ENCODE peak calls at places on chromosomes 4 and X, in five cellular contexts. A is PC-3, S is keratinocyte, C is mammary epithelial cell, U is MM.1S. H is an unnamed sample.

GRCh38 chr4:6201580-6202091 is 1.3 kb upstream of the JAKMIP1 start:
- DNase-seq in A (no peak), S (no peak), C (no peak), U (no peak), H (no peak)

GRCh38 chrX:117327306-117327705 is 789.3 kb downstream of the KLHL13 start:
- DNase-seq in A (no peak), S (no peak), C (no peak), U (no peak), H (no peak)

GRCh38 chrX:7147431-7147977 is at the start of gene STS:
- DNase-seq in A (no peak), S (no peak), C (peak; percentile 27), U (peak; percentile 39), H (peak; percentile 10)

GRCh38 chr4:8541981-8542715 is 38.0 kb upstream of the GPR78 start:
- DNase-seq in A (no peak), S (no peak), C (no peak), U (no peak), H (no peak)

GRCh38 chr4:5969777-5970176 is 48.5 kb downstream of the C4orf50 start:
- DNase-seq in A (no peak), S (no peak), C (no peak), U (no peak), H (no peak)

GRCh38 chr4:112978691-112979472 is 70.6 kb upstream of the ANK2 start:
- DNase-seq in A (peak; percentile 65), S (no peak), C (peak; percentile 95), U (no peak), H (peak; percentile 18)

GRCh38 chr4:18938343-18939109 is 917.0 kb upstream of the LCORL start:
- DNase-seq in A (no peak), S (no peak), C (no peak), U (no peak), H (peak; percentile 10)

GRCh38 chr4:154120277-154120676 is 331.4 kb upstream of the SFRP2 start:
- DNase-seq in A (no peak), S (no peak), C (no peak), U (peak; percentile 78), H (no peak)

GRCh38 chr4:122542411-122543236 is 78.2 kb downstream of the IL21 start:
- DNase-seq in A (peak; percentile 19), S (no peak), C (peak; percentile 14), U (peak; percentile 68), H (peak; percentile 67)

GRCh38 chr4:807792-808191 is 18.1 kb downstream of the CPLX1 start:
- DNase-seq in A (no peak), S (no peak), C (no peak), U (no peak), H (no peak)

GRCh38 chr4:145066063-145066501 is 31.9 kb downstream of the ANAPC10 start:
- DNase-seq in A (no peak), S (no peak), C (no peak), U (no peak), H (no peak)
- H3K27ac ChIP-seq in A (no peak overlapping the region), S (no peak overlapping the region), C (no peak overlapping the region), U (no peak overlapping the region), H (no peak overlapping the region)

GRCh38 chr4:101153653-101154052 is 193.7 kb downstream of the PPP3CA start:
- DNase-seq in A (no peak), S (no peak), C (no peak), U (no peak), H (no peak)

GRCh38 chr4:101156619-101157310 is 190.6 kb downstream of the PPP3CA start:
- DNase-seq in A (no peak), S (no peak), C (no peak), U (no peak), H (no peak)

GRCh38 chr4:101155859-101156430 is 191.4 kb downstream of the PPP3CA start:
- DNase-seq in A (no peak), S (no peak), C (no peak), U (no peak), H (no peak)

GRCh38 chr4:101157415-101158135 is 189.8 kb downstream of the PPP3CA start:
- DNase-seq in A (no peak), S (no peak), C (no peak), U (no peak), H (peak; percentile 40)

GRCh38 chr4:101155368-101155767 is 192.0 kb downstream of the PPP3CA start:
- DNase-seq in A (peak; percentile 87), S (peak; percentile 53), C (peak; percentile 78), U (no peak), H (peak; percentile 63)
- TF ChIP-seq EZH2 in A (no peak), S (no peak), C (no peak), U (no peak), H (no peak)

GRCh38 chrX:19866626-19867410 is 20.6 kb downstream of the SH3KBP1 start:
- DNase-seq in A (no peak), S (no peak), C (no peak), U (no peak), H (no peak)
- H3K9ac ChIP-seq in A (no peak overlapping the region), S (no peak overlapping the region), C (no peak overlapping the region), U (no peak overlapping the region), H (no peak overlapping the region)

GRCh38 chr4:55545681-55546632 is 752 bp downstream of the CLOCK start:
- DNase-seq in A (peak; percentile 77), S (no peak), C (peak; percentile 75), U (peak; percentile 76), H (peak; percentile 41)
- H3K27ac ChIP-seq in A (peak overlapping the region; percentile 85), S (peak overlapping the region; percentile 93), C (peak overlapping the region; percentile 69), U (peak overlapping the region; percentile 86), H (peak overlapping the region; percentile 92)

GRCh38 chrX:153647461-153648357 is 706 bp downstream of the DUSP9 start:
- DNase-seq in A (no peak), S (no peak), C (no peak), U (no peak), H (no peak)

GRCh38 chrX:153646620-153647373 is at the start of gene DUSP9:
- DNase-seq in A (peak; percentile 61), S (no peak), C (no peak), U (no peak), H (no peak)

GRCh38 chrX:153649915-153650782 is 3.1 kb downstream of the DUSP9 start:
- DNase-seq in A (no peak), S (no peak), C (no peak), U (no peak), H (no peak)

GRCh38 chrX:153649178-153649914 is 2.3 kb downstream of the DUSP9 start:
- DNase-seq in A (peak; percentile 26), S (no peak), C (no peak), U (peak; percentile 47), H (no peak)

GRCh38 chrX:153648358-153649177 is 1.6 kb downstream of the DUSP9 start:
- DNase-seq in A (no peak), S (no peak), C (no peak), U (no peak), H (no peak)
- TF ChIP-seq EZH2 in A (no peak), S (no peak), C (no peak), U (no peak), H (no peak)

GRCh38 chr4:95250544-95251137 is 298.1 kb downstream of the UNC5C start:
- DNase-seq in A (peak; percentile 92), S (no peak), C (peak; percentile 81), U (no peak), H (no peak)

GRCh38 chr4:95251568-95251967 is 297.2 kb downstream of the UNC5C start:
- DNase-seq in A (no peak), S (no peak), C (no peak), U (no peak), H (no peak)

GRCh38 chr4:95255396-95256107 is 293.2 kb downstream of the UNC5C start:
- DNase-seq in A (peak; percentile 43), S (no peak), C (peak; percentile 46), U (no peak), H (peak; percentile 60)

GRCh38 chr4:95256108-95256835 is 292.5 kb downstream of the UNC5C start:
- DNase-seq in A (peak; percentile 51), S (no peak), C (no peak), U (no peak), H (no peak)
- H3K9ac ChIP-seq in A (no peak overlapping the region), S (no peak overlapping the region), C (no peak overlapping the region), U (no peak overlapping the region), H (no peak overlapping the region)

GRCh38 chr4:168884251-168885124 is 125.6 kb downstream of the CBR4 start:
- DNase-seq in A (no peak), S (no peak), C (no peak), U (no peak), H (no peak)

GRCh38 chr4:168887809-168888208 is 122.2 kb downstream of the CBR4 start:
- DNase-seq in A (no peak), S (no peak), C (no peak), U (no peak), H (peak; percentile 48)

GRCh38 chr4:168883513-168883912 is 126.5 kb downstream of the CBR4 start:
- DNase-seq in A (no peak), S (no peak), C (no peak), U (no peak), H (peak; percentile 47)

GRCh38 chr4:168886361-168886760 is 123.7 kb downstream of the CBR4 start:
- DNase-seq in A (peak; percentile 22), S (peak; percentile 28), C (peak; percentile 39), U (no peak), H (peak; percentile 72)

GRCh38 chr4:168885416-168885815 is 124.6 kb downstream of the CBR4 start:
- DNase-seq in A (no peak), S (no peak), C (no peak), U (no peak), H (no peak)
- H3K27ac ChIP-seq in A (no peak overlapping the region), S (no peak overlapping the region), C (no peak overlapping the region), U (no peak overlapping the region), H (peak overlapping the region; percentile 21)

H was measured in astrocyte.